ENCODE peak calls at places on chromosomes 1 and 21, in five cellular contexts. One of them, this sample, is unnamed.

GRCh38 chr1:43270421-43271095 is 775 bp downstream of the TMEM125 start:
- DNase-seq in A549: no peak
- DNase-seq in DMS79: peak
- DNase-seq in amniotic stem cell: no peak
- DNase-seq in HEK293T: no peak
- DNase-seq in this sample: no peak

GRCh38 chr1:116347678-116348077 is 25.4 kb upstream of the ATP1A1 start:
- DNase-seq in A549: no peak
- DNase-seq in DMS79: no peak
- DNase-seq in amniotic stem cell: no peak
- DNase-seq in HEK293T: no peak
- DNase-seq in this sample: no peak

GRCh38 chr1:10694274-10694632 is 102.2 kb downstream of the CASZ1 start:
- DNase-seq in A549: peak
- DNase-seq in DMS79: peak
- DNase-seq in amniotic stem cell: no peak
- DNase-seq in HEK293T: no peak
- DNase-seq in this sample: no peak

GRCh38 chr1:225477296-225477911 is 49.6 kb upstream of the LBR start:
- DNase-seq in A549: no peak
- DNase-seq in DMS79: no peak
- DNase-seq in amniotic stem cell: no peak
- DNase-seq in HEK293T: no peak
- DNase-seq in this sample: no peak

GRCh38 chr21:43829575-43830119 is 35.4 kb upstream of the AGPAT3 start:
- DNase-seq in A549: no peak
- DNase-seq in DMS79: no peak
- DNase-seq in amniotic stem cell: no peak
- DNase-seq in HEK293T: no peak
- DNase-seq in this sample: no peak

GRCh38 chr1:10724511-10724910 is 71.9 kb downstream of the CASZ1 start:
- DNase-seq in A549: no peak
- DNase-seq in DMS79: no peak
- DNase-seq in amniotic stem cell: no peak
- DNase-seq in HEK293T: no peak
- DNase-seq in this sample: no peak

GRCh38 chr1:152516082-152516481 is 1.8 kb downstream of the CRCT1 start:
- DNase-seq in A549: no peak
- DNase-seq in DMS79: no peak
- DNase-seq in amniotic stem cell: no peak
- DNase-seq in HEK293T: no peak
- DNase-seq in this sample: no peak

GRCh38 chr1:16204634-16205332 is 7.7 kb downstream of the ARHGEF19 start:
- DNase-seq in A549: peak
- DNase-seq in DMS79: no peak
- DNase-seq in amniotic stem cell: no peak
- DNase-seq in HEK293T: peak
- DNase-seq in this sample: no peak

GRCh38 chr1:220690140-220691038 is at the start of gene C1orf115:
- DNase-seq in A549: peak
- DNase-seq in DMS79: peak
- DNase-seq in amniotic stem cell: no peak
- DNase-seq in HEK293T: peak
- DNase-seq in this sample: no peak

GRCh38 chr1:39363267-39363666 is 128.2 kb upstream of the BMP8A start:
- DNase-seq in A549: no peak
- DNase-seq in DMS79: no peak
- DNase-seq in amniotic stem cell: no peak
- DNase-seq in HEK293T: no peak
- DNase-seq in this sample: no peak

GRCh38 chr1:223316082-223316481 is 47.9 kb downstream of the SUSD4 start:
- DNase-seq in A549: no peak
- DNase-seq in DMS79: no peak
- DNase-seq in amniotic stem cell: no peak
- DNase-seq in HEK293T: no peak
- DNase-seq in this sample: no peak

GRCh38 chr1:63969461-63969893 is 195.7 kb downstream of the ROR1 start:
- DNase-seq in A549: peak
- DNase-seq in DMS79: no peak
- DNase-seq in amniotic stem cell: no peak
- DNase-seq in HEK293T: no peak
- DNase-seq in this sample: no peak

GRCh38 chr1:7207875-7208646 is 422.8 kb downstream of the CAMTA1 start:
- DNase-seq in A549: peak
- DNase-seq in DMS79: no peak
- DNase-seq in amniotic stem cell: no peak
- DNase-seq in HEK293T: peak
- DNase-seq in this sample: no peak

GRCh38 chr1:171290611-171291010 is 23.4 kb upstream of the FMO4 start:
- DNase-seq in A549: no peak
- DNase-seq in DMS79: no peak
- DNase-seq in amniotic stem cell: no peak
- DNase-seq in HEK293T: no peak
- DNase-seq in this sample: no peak

GRCh38 chr1:3772027-3772714 is 378 bp upstream of the SMIM1 start:
- DNase-seq in A549: peak
- DNase-seq in DMS79: no peak
- DNase-seq in amniotic stem cell: peak
- DNase-seq in HEK293T: peak
- DNase-seq in this sample: peak

GRCh38 chr1:183131166-183131565 is 54.9 kb upstream of the LAMC2 start:
- DNase-seq in A549: no peak
- DNase-seq in DMS79: no peak
- DNase-seq in amniotic stem cell: no peak
- DNase-seq in HEK293T: no peak
- DNase-seq in this sample: no peak

GRCh38 chr1:96966536-96967138 is 245.1 kb downstream of the PTBP2 start:
- DNase-seq in A549: peak
- DNase-seq in DMS79: no peak
- DNase-seq in amniotic stem cell: peak
- DNase-seq in HEK293T: peak
- DNase-seq in this sample: peak

GRCh38 chr21:41678016-41678935 is 88.6 kb downstream of the RIPK4 start:
- DNase-seq in A549: peak
- DNase-seq in DMS79: peak
- DNase-seq in amniotic stem cell: no peak
- DNase-seq in HEK293T: no peak
- DNase-seq in this sample: no peak

GRCh38 chr1:47805826-47806450 is 191.2 kb downstream of the TRABD2B start:
- DNase-seq in A549: no peak
- DNase-seq in DMS79: no peak
- DNase-seq in amniotic stem cell: no peak
- DNase-seq in HEK293T: no peak
- DNase-seq in this sample: no peak

GRCh38 chr1:49346767-49347349 is 570.2 kb upstream of the BEND5 start:
- DNase-seq in A549: no peak
- DNase-seq in DMS79: no peak
- DNase-seq in amniotic stem cell: no peak
- DNase-seq in HEK293T: no peak
- DNase-seq in this sample: no peak

GRCh38 chr1:4124631-4125145 is 224.6 kb upstream of the C1orf174 start:
- DNase-seq in A549: no peak
- DNase-seq in DMS79: no peak
- DNase-seq in amniotic stem cell: no peak
- DNase-seq in HEK293T: no peak
- DNase-seq in this sample: no peak

GRCh38 chr1:209809601-209810000 is 3.7 kb upstream of the IRF6 start:
- DNase-seq in A549: no peak
- DNase-seq in DMS79: no peak
- DNase-seq in amniotic stem cell: no peak
- DNase-seq in HEK293T: no peak
- DNase-seq in this sample: no peak

GRCh38 chr1:29017975-29018712 is 103.8 kb downstream of the EPB41 start:
- DNase-seq in A549: no peak
- DNase-seq in DMS79: no peak
- DNase-seq in amniotic stem cell: no peak
- DNase-seq in HEK293T: no peak
- DNase-seq in this sample: no peak

GRCh38 chr1:61892977-61893376 is 150.7 kb downstream of the PATJ start:
- DNase-seq in A549: no peak
- DNase-seq in DMS79: no peak
- DNase-seq in amniotic stem cell: no peak
- DNase-seq in HEK293T: no peak
- DNase-seq in this sample: no peak

GRCh38 chr1:174497461-174497860 is 49.7 kb downstream of the GPR52 start:
- DNase-seq in A549: no peak
- DNase-seq in DMS79: no peak
- DNase-seq in amniotic stem cell: no peak
- DNase-seq in HEK293T: no peak
- DNase-seq in this sample: no peak

GRCh38 chr1:143736562-143736961 is 235.2 kb downstream of the FAM72C start:
- DNase-seq in A549: peak
- DNase-seq in DMS79: no peak
- DNase-seq in amniotic stem cell: no peak
- DNase-seq in HEK293T: no peak
- DNase-seq in this sample: no peak

GRCh38 chr1:222454782-222455181 is 93.1 kb downstream of the HHIPL2 start:
- DNase-seq in A549: no peak
- DNase-seq in DMS79: no peak
- DNase-seq in amniotic stem cell: peak
- DNase-seq in HEK293T: no peak
- DNase-seq in this sample: peak

GRCh38 chr21:39175154-39175553 is 8.1 kb downstream of the PSMG1 start:
- DNase-seq in A549: no peak
- DNase-seq in DMS79: no peak
- DNase-seq in amniotic stem cell: no peak
- DNase-seq in HEK293T: no peak
- DNase-seq in this sample: no peak

GRCh38 chr1:226436472-226436854 is 28.6 kb upstream of the PARP1 start:
- DNase-seq in A549: no peak
- DNase-seq in DMS79: no peak
- DNase-seq in amniotic stem cell: no peak
- DNase-seq in HEK293T: no peak
- DNase-seq in this sample: no peak

GRCh38 chr1:109907190-109907774 is 3.4 kb upstream of the CSF1 start:
- DNase-seq in A549: no peak
- DNase-seq in DMS79: no peak
- DNase-seq in amniotic stem cell: no peak
- DNase-seq in HEK293T: no peak
- DNase-seq in this sample: no peak

This sample was measured in AG09319.